ENCODE peak calls at places on chromosome 13, in five cellular contexts. One of them, this sample, is unnamed.

GRCh38 chr13:65292488-65292901 is 1937.6 kb downstream of the PCDH9 start:
- DNase-seq in stomach: no peak
- DNase-seq in tibial nerve: no peak
- DNase-seq in transverse colon: no peak
- DNase-seq in esophagus muscularis mucosa: no peak
- DNase-seq in this sample: no peak

GRCh38 chr13:101013245-101013644 is 338.6 kb upstream of the TMTC4 start:
- DNase-seq in stomach: no peak
- DNase-seq in tibial nerve: no peak
- DNase-seq in transverse colon: no peak
- DNase-seq in esophagus muscularis mucosa: no peak
- DNase-seq in this sample: no peak

GRCh38 chr13:46296920-46297319 is 85.2 kb downstream of the LRRC63 start:
- DNase-seq in stomach: no peak
- DNase-seq in tibial nerve: no peak
- DNase-seq in transverse colon: no peak
- DNase-seq in esophagus muscularis mucosa: no peak
- DNase-seq in this sample: no peak

GRCh38 chr13:72696590-72696989 is 30.8 kb downstream of the MZT1 start:
- DNase-seq in stomach: no peak
- DNase-seq in tibial nerve: no peak
- DNase-seq in transverse colon: no peak
- DNase-seq in esophagus muscularis mucosa: no peak
- DNase-seq in this sample: no peak

GRCh38 chr13:63351533-63351932 is 1935.9 kb upstream of the PCDH20 start:
- DNase-seq in stomach: no peak
- DNase-seq in tibial nerve: no peak
- DNase-seq in transverse colon: no peak
- DNase-seq in esophagus muscularis mucosa: no peak
- DNase-seq in this sample: no peak

GRCh38 chr13:46496086-46496485 is 56.9 kb upstream of the LRCH1 start:
- DNase-seq in stomach: no peak
- DNase-seq in tibial nerve: no peak
- DNase-seq in transverse colon: no peak
- DNase-seq in esophagus muscularis mucosa: no peak
- DNase-seq in this sample: no peak

GRCh38 chr13:34419025-34419424 is 523.0 kb upstream of the NBEA start:
- DNase-seq in stomach: no peak
- DNase-seq in tibial nerve: no peak
- DNase-seq in transverse colon: no peak
- DNase-seq in esophagus muscularis mucosa: no peak
- DNase-seq in this sample: no peak

GRCh38 chr13:111912991-111913781 is 153.8 kb upstream of the SOX1 start:
- DNase-seq in stomach: no peak
- DNase-seq in tibial nerve: no peak
- DNase-seq in transverse colon: no peak
- DNase-seq in esophagus muscularis mucosa: peak
- DNase-seq in this sample: no peak

GRCh38 chr13:44934724-44935123 is 54.5 kb downstream of the NUFIP1 start:
- DNase-seq in stomach: no peak
- DNase-seq in tibial nerve: no peak
- DNase-seq in transverse colon: no peak
- DNase-seq in esophagus muscularis mucosa: no peak
- DNase-seq in this sample: no peak

GRCh38 chr13:40026741-40027140 is 371.3 kb downstream of the COG6 start:
- DNase-seq in stomach: no peak
- DNase-seq in tibial nerve: no peak
- DNase-seq in transverse colon: no peak
- DNase-seq in esophagus muscularis mucosa: no peak
- DNase-seq in this sample: no peak

GRCh38 chr13:110415669-110416068 is 108.6 kb downstream of the COL4A2 start:
- DNase-seq in stomach: no peak
- DNase-seq in tibial nerve: no peak
- DNase-seq in transverse colon: no peak
- DNase-seq in esophagus muscularis mucosa: no peak
- DNase-seq in this sample: no peak

GRCh38 chr13:24636776-24637175 is 43.4 kb upstream of the ATP12A start:
- DNase-seq in stomach: no peak
- DNase-seq in tibial nerve: no peak
- DNase-seq in transverse colon: no peak
- DNase-seq in esophagus muscularis mucosa: no peak
- DNase-seq in this sample: no peak

GRCh38 chr13:84139561-84140158 is 257.4 kb upstream of the SLITRK1 start:
- DNase-seq in stomach: no peak
- DNase-seq in tibial nerve: no peak
- DNase-seq in transverse colon: no peak
- DNase-seq in esophagus muscularis mucosa: no peak
- DNase-seq in this sample: no peak

GRCh38 chr13:47277774-47278173 is 380.9 kb upstream of the HTR2A start:
- DNase-seq in stomach: no peak
- DNase-seq in tibial nerve: no peak
- DNase-seq in transverse colon: no peak
- DNase-seq in esophagus muscularis mucosa: no peak
- DNase-seq in this sample: peak

GRCh38 chr13:106941779-106942178 is 373.8 kb upstream of the ARGLU1 start:
- DNase-seq in stomach: no peak
- DNase-seq in tibial nerve: no peak
- DNase-seq in transverse colon: no peak
- DNase-seq in esophagus muscularis mucosa: no peak
- DNase-seq in this sample: no peak

DNA sequence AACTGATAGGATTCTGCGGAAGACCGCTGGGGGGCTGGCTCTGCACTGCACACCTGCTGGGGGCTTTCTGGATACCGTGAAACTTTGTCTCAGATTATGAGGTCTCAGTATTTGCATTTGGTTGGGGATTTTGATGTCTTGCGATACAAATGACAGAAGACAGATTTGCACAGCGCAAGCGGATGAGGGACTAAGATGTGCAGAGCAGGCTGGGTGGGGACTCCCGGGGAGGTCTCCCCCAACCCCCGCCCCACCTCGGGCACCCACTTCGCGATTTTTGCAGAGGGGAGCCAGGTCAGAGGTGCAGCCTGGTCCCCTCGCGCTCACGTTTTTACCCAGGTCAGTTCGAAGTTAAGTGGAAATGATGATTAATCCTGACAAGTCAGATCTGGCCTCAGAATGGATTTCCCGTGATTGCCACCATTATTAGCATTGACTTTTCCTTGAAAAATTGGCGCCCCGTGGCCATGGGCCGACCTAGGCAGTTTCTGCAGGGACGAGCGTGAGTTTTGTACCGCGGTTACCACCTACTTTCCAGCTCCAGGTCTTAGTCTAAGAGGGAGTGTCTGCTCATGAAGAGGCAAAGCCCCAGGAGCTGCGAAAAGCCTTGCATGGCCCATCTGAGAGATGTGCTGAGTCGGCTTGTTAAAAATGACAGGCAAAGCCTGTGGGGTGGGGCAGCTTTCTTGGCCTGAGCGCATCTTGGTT is 1.3 kb upstream of the GJB2 start:
- DNase-seq in stomach: no peak
- DNase-seq in tibial nerve: no peak
- DNase-seq in transverse colon: no peak
- DNase-seq in esophagus muscularis mucosa: peak
- DNase-seq in this sample: no peak
- H3K4me3 ChIP-seq in stomach: no peak
- H3K4me3 ChIP-seq in tibial nerve: no peak
- H3K4me3 ChIP-seq in transverse colon: no peak
- H3K4me3 ChIP-seq in esophagus muscularis mucosa: peak
- H3K4me3 ChIP-seq in this sample: no peak

GRCh38 chr13:74205313-74205690 is 71.1 kb upstream of the KLF12 start:
- DNase-seq in stomach: no peak
- DNase-seq in tibial nerve: no peak
- DNase-seq in transverse colon: no peak
- DNase-seq in esophagus muscularis mucosa: no peak
- DNase-seq in this sample: no peak

GRCh38 chr13:74201530-74201929 is 67.3 kb upstream of the KLF12 start:
- DNase-seq in stomach: no peak
- DNase-seq in tibial nerve: no peak
- DNase-seq in transverse colon: no peak
- DNase-seq in esophagus muscularis mucosa: no peak
- DNase-seq in this sample: no peak

GRCh38 chr13:74204606-74205312 is 70.6 kb upstream of the KLF12 start:
- DNase-seq in stomach: no peak
- DNase-seq in tibial nerve: no peak
- DNase-seq in transverse colon: no peak
- DNase-seq in esophagus muscularis mucosa: no peak
- DNase-seq in this sample: no peak

GRCh38 chr13:74202129-74202528 is 67.9 kb upstream of the KLF12 start:
- DNase-seq in stomach: no peak
- DNase-seq in tibial nerve: no peak
- DNase-seq in transverse colon: no peak
- DNase-seq in esophagus muscularis mucosa: no peak
- DNase-seq in this sample: no peak

GRCh38 chr13:74203576-74203975 is 69.4 kb upstream of the KLF12 start:
- DNase-seq in stomach: no peak
- DNase-seq in tibial nerve: no peak
- DNase-seq in transverse colon: no peak
- DNase-seq in esophagus muscularis mucosa: no peak
- DNase-seq in this sample: no peak
- TF ChIP-seq EP300 in stomach: no peak
- TF ChIP-seq EP300 in tibial nerve: no peak
- TF ChIP-seq EP300 in transverse colon: no peak
- TF ChIP-seq EP300 in esophagus muscularis mucosa: no peak
- TF ChIP-seq EP300 in this sample: no peak

GRCh38 chr13:52025475-52026245 is 1.2 kb downstream of the UTP14C start:
- DNase-seq in stomach: no peak
- DNase-seq in tibial nerve: no peak
- DNase-seq in transverse colon: no peak
- DNase-seq in esophagus muscularis mucosa: no peak
- DNase-seq in this sample: peak
- TF ChIP-seq POLR2A in stomach: no peak
- TF ChIP-seq POLR2A in tibial nerve: no peak
- TF ChIP-seq POLR2A in transverse colon: no peak
- TF ChIP-seq POLR2A in esophagus muscularis mucosa: no peak
- TF ChIP-seq POLR2A in this sample: no peak

GRCh38 chr13:79675931-79676658 is 195.1 kb downstream of the NDFIP2 start:
- DNase-seq in stomach: no peak
- DNase-seq in tibial nerve: no peak
- DNase-seq in transverse colon: no peak
- DNase-seq in esophagus muscularis mucosa: no peak
- DNase-seq in this sample: no peak
- H3K4me3 ChIP-seq in stomach: no peak
- H3K4me3 ChIP-seq in tibial nerve: no peak
- H3K4me3 ChIP-seq in transverse colon: no peak
- H3K4me3 ChIP-seq in esophagus muscularis mucosa: no peak
- H3K4me3 ChIP-seq in this sample: no peak

GRCh38 chr13:23615677-23616076 is 45.5 kb downstream of the TNFRSF19 start:
- DNase-seq in stomach: no peak
- DNase-seq in tibial nerve: no peak
- DNase-seq in transverse colon: no peak
- DNase-seq in esophagus muscularis mucosa: no peak
- DNase-seq in this sample: no peak
- TF ChIP-seq EP300 in stomach: no peak
- TF ChIP-seq EP300 in tibial nerve: no peak
- TF ChIP-seq EP300 in transverse colon: no peak
- TF ChIP-seq EP300 in esophagus muscularis mucosa: no peak
- TF ChIP-seq EP300 in this sample: no peak